ENCODE peak calls at places on chromosomes 13 and 19, in seven cellular contexts. B is activated T-helper 9 cell treated with anti-CD3 and anti-CD28 coated beads, Interleukin-2, amount 50 U/mL, for 16 hours; S is activated naive CD8-positive, alpha-beta T cell treated with anti-CD3 and anti-CD28 coated beads for 36 hours; I is T-helper 1 cell; Z is BE2C; W is CD4-positive, alpha-beta T cell; K is activated CD4-positive, alpha-beta T cell treated with anti-CD3 and anti-CD28 coated beads, Interleukin-2, amount 50 U/mL, for 24 hours. L is an unnamed sample.

GRCh38 chr13:97148894-97149293 is 73.2 kb upstream of the MBNL2 start:
- DNase-seq in I (no peak), S (no peak), K (no peak), W (no peak), Z (no peak), B (no peak), L (no peak)

GRCh38 chr19:30442715-30443114 is 70.5 kb downstream of the ZNF536 start:
- DNase-seq in B (no peak), I (no peak), W (no peak), Z (no peak), K (no peak), S (no peak), L (no peak)

GRCh38 chr13:111508902-111509509 is 188.6 kb downstream of the TEX29 start:
- DNase-seq in K (no peak), W (no peak), B (no peak), S (no peak), Z (no peak), I (no peak), L (no peak)

GRCh38 chr19:11418518-11419506 is at the start of gene RGL3:
- DNase-seq in K (no peak), S (no peak), B (no peak), Z (no peak), I (no peak), W (no peak), L (no peak)

GRCh38 chr13:73303858-73304257 is 245.1 kb downstream of the KLF5 start:
- DNase-seq in Z (no peak), I (no peak), B (peak), W (no peak), S (no peak), K (no peak), L (no peak)

GRCh38 chr13:31878495-31878894 is 139.2 kb downstream of the RXFP2 start:
- DNase-seq in Z (no peak), W (no peak), K (no peak), S (no peak), I (no peak), B (no peak), L (no peak)

GRCh38 chr13:67226686-67227085 is 3.5 kb downstream of the PCDH9 start:
- DNase-seq in I (no peak), S (no peak), W (no peak), Z (no peak), K (no peak), B (no peak), L (no peak)

GRCh38 chr19:14933506-14933905 is 7.8 kb upstream of the OR7C2 start:
- DNase-seq in W (no peak), S (no peak), Z (no peak), I (no peak), K (no peak), B (no peak), L (no peak)

GRCh38 chr13:77952737-77953136 is 34.1 kb upstream of the EDNRB start:
- DNase-seq in Z (no peak), B (no peak), W (no peak), K (no peak), S (no peak), I (no peak), L (no peak)